ENCODE peak calls at places on chromosomes 16 and 17, in seven cellular contexts. C is SW 1271; P is DND-41; W is D341Med; I is stimulated activated CD8-positive, alpha-beta memory T cell treated with anti-CD3 and anti-CD28 coated beads, Interleukin-7, amount 100 ng/mL, for 1 hour; R is activated CD4-positive, alpha-beta memory T cell treated with anti-CD3 and anti-CD28 coated beads, Interleukin-2, amount 10 ng/mL, durations not matched to agents 7 days and 5 days; Z is A673. S is an unnamed sample.

GRCh38 chr17:885971-886571 is 93.5 kb downstream of the NXN start:
- DNase-seq in Z (no peak), W (no peak), I (no peak), R (no peak), P (no peak), C (no peak), S (no peak)

GRCh38 chr17:54982399-54982798 is 13.8 kb downstream of the STXBP4 start:
- DNase-seq in R (no peak), Z (no peak), I (no peak), W (no peak), P (no peak), C (no peak), S (no peak)

GRCh38 chr16:48365030-48365600 is 20.1 kb downstream of the SIAH1 start:
- DNase-seq in R (no peak), P (no peak), I (no peak), W (no peak), Z (no peak), C (no peak), S (no peak)

GRCh38 chr16:78961464-78961863 is 639.1 kb downstream of the MAF start:
- DNase-seq in C (no peak), Z (no peak), I (no peak), W (no peak), P (no peak), R (no peak), S (no peak)

GRCh38 chr17:44565866-44566443 is 8.7 kb downstream of the FZD2 start:
- DNase-seq in C (no peak), P (no peak), R (no peak), I (no peak), W (no peak), Z (no peak), S (no peak)

GRCh38 chr17:66474258-66474657 is 171.8 kb downstream of the PRKCA start:
- DNase-seq in W (no peak), P (no peak), C (no peak), I (no peak), R (no peak), Z (peak), S (no peak)

GRCh38 chr16:56269824-56270684 is 78.8 kb downstream of the GNAO1 start:
- DNase-seq in I (no peak), W (no peak), R (no peak), C (no peak), Z (peak), P (no peak), S (no peak)

GRCh38 chr16:10931133-10931532 is 11.1 kb downstream of the DEXI start:
- DNase-seq in I (no peak), W (no peak), C (no peak), Z (no peak), R (no peak), P (no peak), S (no peak)

GRCh38 chr16:76518791-76519190 is 241.6 kb downstream of the CNTNAP4 start:
- DNase-seq in R (no peak), Z (no peak), I (no peak), P (no peak), W (peak), C (no peak), S (no peak)

GRCh38 chr17:75048396-75048933 is 1.4 kb downstream of the KCTD2 start:
- DNase-seq in C (no peak), R (no peak), W (peak), P (no peak), I (no peak), Z (no peak), S (no peak)

GRCh38 chr17:64081802-64082799 is 47.8 kb downstream of the ERN1 start:
- DNase-seq in P (peak), W (peak), I (no peak), C (peak), R (peak), Z (peak), S (no peak)

GRCh38 chr16:11914759-11915643 is 755 bp downstream of the GSPT1 start:
- DNase-seq in R (peak), P (peak), C (no peak), Z (peak), I (no peak), W (peak), S (no peak)

GRCh38 chr16:9053006-9053601 is 38.3 kb upstream of the HAPSTR1 start:
- DNase-seq in W (peak), P (peak), C (peak), Z (peak), R (peak), I (no peak), S (peak)

GRCh38 chr17:26765860-26766709 is 527.8 kb upstream of the WSB1 start:
- DNase-seq in I (no peak), W (peak), R (no peak), P (no peak), C (no peak), Z (no peak), S (no peak)

GRCh38 chr16:89318871-89319627 is 101.5 kb downstream of the ZNF778 start:
- DNase-seq in W (no peak), I (no peak), P (no peak), Z (no peak), C (no peak), R (no peak), S (no peak)

GRCh38 chr16:11672206-11673090 is 4.2 kb downstream of the SNN start:
- DNase-seq in P (peak), R (peak), C (no peak), Z (no peak), I (no peak), W (no peak), S (no peak)

GRCh38 chr17:14515015-14515414 is 214.1 kb downstream of the HS3ST3B1 start:
- DNase-seq in I (no peak), W (no peak), Z (no peak), C (no peak), P (no peak), R (no peak), S (no peak)

GRCh38 chr16:88398874-88399178 is 16.1 kb downstream of the ZNF469 start:
- DNase-seq in I (no peak), P (no peak), C (no peak), R (no peak), W (no peak), Z (no peak), S (no peak)

GRCh38 chr17:82863941-82864720 is 24.3 kb upstream of the ZNF750 start:
- DNase-seq in C (no peak), R (peak), I (peak), Z (peak), P (peak), W (no peak), S (no peak)

GRCh38 chr17:61205931-61206330 is 193.7 kb upstream of the TBX2 start:
- DNase-seq in R (no peak), P (no peak), Z (peak), C (no peak), W (no peak), I (no peak), S (no peak)

GRCh38 chr16:620700-621525 is 9.9 kb upstream of the WFIKKN1 start:
- DNase-seq in R (no peak), Z (no peak), P (no peak), I (no peak), C (no peak), W (no peak), S (no peak)

GRCh38 chr17:77209330-77209748 is 68.6 kb downstream of the SEC14L1 start:
- DNase-seq in W (no peak), P (no peak), Z (no peak), I (no peak), C (no peak), R (no peak), S (no peak)

GRCh38 chr16:18805257-18805773 is 4.0 kb upstream of the ARL6IP1 start:
- DNase-seq in W (no peak), C (no peak), Z (no peak), I (no peak), P (no peak), R (no peak), S (no peak)

GRCh38 chr16:35730251-35730650 is 2270.8 kb downstream of the TP53TG3F start:
- DNase-seq in C (no peak), R (no peak), Z (no peak), P (no peak), I (no peak), W (no peak), S (no peak)

GRCh38 chr16:68459457-68459856 is 11.1 kb upstream of the SMPD3 start:
- DNase-seq in W (no peak), I (no peak), C (no peak), Z (no peak), P (no peak), R (no peak), S (no peak)

GRCh38 chr17:74769856-74770497 is 6.2 kb downstream of the NAT9 start:
- DNase-seq in Z (no peak), P (no peak), C (no peak), R (no peak), W (no peak), I (no peak), S (no peak)

GRCh38 chr17:18033442-18034099 is 5.4 kb downstream of the ATPAF2 start:
- DNase-seq in R (peak), Z (peak), W (peak), C (peak), I (no peak), P (peak), S (peak)

GRCh38 chr16:73095885-73096341 is 48.0 kb upstream of the ZFHX3 start:
- DNase-seq in C (no peak), R (no peak), W (peak), Z (peak), P (no peak), I (no peak), S (no peak)

GRCh38 chr16:78368121-78369102 is 269.0 kb downstream of the WWOX start:
- DNase-seq in R (no peak), Z (no peak), W (no peak), I (no peak), C (no peak), P (peak), S (no peak)

GRCh38 chr16:5075637-5076036 is 4.0 kb downstream of the ALG1 start:
- DNase-seq in Z (no peak), P (no peak), W (no peak), R (no peak), C (no peak), I (no peak), S (no peak)

GRCh38 chr16:30430428-30430970 is 669 bp upstream of the DCTPP1 start:
- DNase-seq in Z (no peak), P (no peak), W (peak), R (no peak), I (no peak), C (no peak), S (no peak)